ENCODE peak calls at places on chromosome 15, in ten cellular contexts. O, E, V, S, I, G, H, C, W and F are unnamed samples.

GRCh38 chr15:84079885-84080777 is 155.4 kb upstream of the GOLGA6L4 start:
- DNase-seq in O (no peak), E (no peak), V (peak), S (peak), I (peak), G (peak), H (peak), C (peak), W (peak), F (no peak)

GRCh38 chr15:62469874-62470688 is 305.0 kb upstream of the C2CD4B start:
- DNase-seq in O (peak), E (peak), V (no peak), S (peak), I (peak), G (peak), H (no peak), C (no peak), W (no peak), F (no peak)

GRCh38 chr15:71131601-71132357 is 16.5 kb downstream of the THSD4 start:
- DNase-seq in O (no peak), E (no peak), V (no peak), S (no peak), I (no peak), G (no peak), H (no peak), C (no peak), W (no peak), F (peak)

GRCh38 chr15:101211897-101212296 is 40.0 kb downstream of the CHSY1 start:
- DNase-seq in O (no peak), E (no peak), V (no peak), S (no peak), I (no peak), G (no peak), H (no peak), C (no peak), W (no peak), F (no peak)

GRCh38 chr15:82952156-82953081 is at the start of gene HOMER2:
- DNase-seq in O (no peak), E (no peak), V (no peak), S (no peak), I (peak), G (peak), H (no peak), C (no peak), W (peak), F (no peak)

GRCh38 chr15:71112429-71112828 is 2.8 kb upstream of the THSD4 start:
- DNase-seq in O (no peak), E (no peak), V (no peak), S (no peak), I (no peak), G (no peak), H (no peak), C (no peak), W (no peak), F (no peak)

GRCh38 chr15:25931846-25932245 is 68.7 kb upstream of the ATP10A start:
- DNase-seq in O (no peak), E (no peak), V (no peak), S (no peak), I (no peak), G (no peak), H (no peak), C (no peak), W (no peak), F (no peak)

GRCh38 chr15:93179072-93179471 is 90.1 kb upstream of the RGMA start:
- DNase-seq in O (no peak), E (peak), V (peak), S (no peak), I (no peak), G (no peak), H (peak), C (no peak), W (peak), F (no peak)

GRCh38 chr15:48925714-48926223 is 38.0 kb downstream of the SHC4 start:
- DNase-seq in O (peak), E (no peak), V (no peak), S (no peak), I (no peak), G (no peak), H (peak), C (no peak), W (no peak), F (peak)

GRCh38 chr15:23877502-23878412 is 190.7 kb upstream of the NDN start:
- DNase-seq in O (no peak), E (no peak), V (no peak), S (no peak), I (peak), G (peak), H (peak), C (no peak), W (peak), F (no peak)

GRCh38 chr15:34812369-34812768 is 17.0 kb upstream of the ACTC1 start:
- DNase-seq in O (no peak), E (no peak), V (no peak), S (no peak), I (no peak), G (no peak), H (no peak), C (no peak), W (no peak), F (no peak)
- H3K27ac ChIP-seq in O (no peak), E (peak), V (no peak), S (no peak), I (no peak), G (no peak), H (no peak), C (no peak), W (no peak), F (no peak)

GRCh38 chr15:50183112-50183794 is 1.3 kb downstream of the SLC27A2 start:
- DNase-seq in O (no peak), E (no peak), V (no peak), S (no peak), I (no peak), G (no peak), H (peak), C (no peak), W (no peak), F (no peak)
- H3K27ac ChIP-seq in O (no peak), E (no peak), V (no peak), S (no peak), I (no peak), G (no peak), H (no peak), C (no peak), W (no peak), F (no peak)

DNA sequence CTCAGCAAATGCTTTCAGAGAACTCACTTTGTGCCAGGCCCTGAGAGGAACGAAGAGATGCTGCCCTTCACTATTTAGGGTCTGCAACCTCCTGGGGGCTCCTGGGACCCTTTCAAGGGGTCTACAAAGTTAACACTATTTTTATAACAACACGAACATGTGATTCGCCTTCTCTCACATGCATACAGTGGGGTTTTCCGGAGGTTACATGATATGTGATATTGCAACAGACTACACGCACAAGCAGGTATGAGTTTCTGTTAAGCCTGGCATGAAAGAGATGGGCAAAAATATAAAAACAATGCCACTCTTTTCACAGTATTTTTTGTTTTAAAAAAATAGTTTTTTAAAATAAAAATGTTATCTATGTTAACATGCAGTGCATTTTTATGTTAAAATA is 10.3 kb downstream of the STARD5 start:
- DNase-seq in O (no peak), E (no peak), V (no peak), S (no peak), I (no peak), G (no peak), H (no peak), C (no peak), W (no peak), F (no peak)
- H3K27ac ChIP-seq in O (peak), E (peak), V (no peak), S (peak), I (no peak), G (no peak), H (no peak), C (no peak), W (no peak), F (no peak)

GRCh38 chr15:57089815-57090214 is 171.4 kb downstream of the TCF12 start:
- DNase-seq in O (no peak), E (no peak), V (no peak), S (no peak), I (no peak), G (no peak), H (no peak), C (no peak), W (no peak), F (no peak)
- H3K27ac ChIP-seq in O (no peak), E (no peak), V (no peak), S (no peak), I (no peak), G (peak), H (no peak), C (no peak), W (no peak), F (no peak)

GRCh38 chr15:79919090-79919748 is 22.4 kb upstream of the MTHFS start:
- DNase-seq in O (no peak), E (no peak), V (no peak), S (no peak), I (peak), G (peak), H (no peak), C (no peak), W (no peak), F (no peak)
- H3K27ac ChIP-seq in O (no peak), E (no peak), V (no peak), S (no peak), I (peak), G (no peak), H (no peak), C (no peak), W (no peak), F (no peak)

DNA sequence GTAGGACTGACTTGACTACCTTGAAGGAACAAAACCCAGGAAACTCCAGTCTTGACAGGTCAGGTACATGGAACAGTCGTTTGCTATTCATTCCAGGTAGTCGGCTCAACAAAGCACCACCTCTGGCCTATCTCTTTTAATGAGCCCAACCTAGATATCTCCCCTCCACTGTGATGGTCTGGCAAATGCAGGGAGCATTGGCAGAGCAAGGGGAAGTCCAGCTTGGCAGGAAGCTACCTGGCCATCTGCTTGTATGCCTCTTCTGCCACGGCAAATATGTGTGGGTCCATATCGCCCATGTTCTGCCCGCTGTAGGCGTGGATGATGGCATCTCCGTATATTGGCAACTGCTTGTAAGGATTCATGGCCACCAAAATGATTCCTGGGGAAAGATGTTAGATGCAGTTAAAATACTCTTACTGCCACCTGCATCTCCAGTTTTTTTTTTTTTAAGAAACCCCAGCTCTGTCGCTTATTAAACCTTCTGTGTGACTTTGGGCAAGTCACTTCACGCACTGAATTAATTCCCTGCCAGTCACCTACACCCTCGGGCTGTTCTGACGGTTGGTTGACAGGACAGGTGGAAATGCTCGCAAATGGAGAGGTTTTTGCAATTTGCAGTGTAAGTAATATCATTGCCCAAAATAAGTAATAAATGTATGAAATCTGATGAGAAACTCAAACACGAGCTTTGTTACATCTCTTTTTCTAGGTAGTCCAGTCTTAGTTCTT is 16.8 kb downstream of the MYO5C start:
- DNase-seq in O (no peak), E (no peak), V (no peak), S (no peak), I (no peak), G (peak), H (no peak), C (no peak), W (no peak), F (no peak)
- H3K27ac ChIP-seq in O (no peak), E (no peak), V (no peak), S (no peak), I (no peak), G (no peak), H (no peak), C (no peak), W (no peak), F (no peak)

GRCh38 chr15:66704019-66704782 is 2.2 kb downstream of the SMAD6 start:
- DNase-seq in O (no peak), E (no peak), V (peak), S (no peak), I (no peak), G (no peak), H (no peak), C (no peak), W (no peak), F (no peak)

GRCh38 chr15:66702035-66702769 is at the start of gene SMAD6:
- DNase-seq in O (peak), E (peak), V (peak), S (peak), I (peak), G (peak), H (peak), C (peak), W (peak), F (peak)

GRCh38 chr15:66704783-66705113 is 2.7 kb downstream of the SMAD6 start:
- DNase-seq in O (no peak), E (no peak), V (no peak), S (no peak), I (no peak), G (no peak), H (no peak), C (no peak), W (no peak), F (no peak)

GRCh38 chr15:66702770-66703539 is 919 bp downstream of the SMAD6 start:
- DNase-seq in O (no peak), E (no peak), V (peak), S (no peak), I (no peak), G (peak), H (no peak), C (no peak), W (no peak), F (no peak)

DNA sequence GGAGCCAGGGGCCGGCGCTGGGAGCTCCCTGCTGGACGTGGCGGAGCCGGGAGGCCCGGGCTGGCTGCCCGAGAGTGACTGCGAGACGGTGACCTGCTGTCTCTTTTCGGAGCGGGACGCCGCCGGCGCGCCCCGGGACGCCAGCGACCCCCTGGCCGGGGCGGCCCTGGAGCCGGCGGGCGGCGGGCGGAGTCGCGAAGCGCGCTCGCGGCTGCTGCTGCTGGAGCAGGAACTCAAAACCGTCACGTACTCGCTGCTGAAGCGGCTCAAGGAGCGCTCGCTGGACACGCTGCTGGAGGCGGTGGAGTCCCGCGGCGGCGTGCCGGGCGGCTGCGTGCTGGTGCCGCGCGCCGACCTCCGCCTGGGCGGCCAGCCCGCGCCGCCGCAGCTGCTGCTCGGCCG is 1.5 kb downstream of the SMAD6 start:
- DNase-seq in O (no peak), E (no peak), V (peak), S (no peak), I (no peak), G (no peak), H (no peak), C (no peak), W (peak), F (no peak)
- H3K27ac ChIP-seq in O (peak), E (peak), V (peak), S (no peak), I (no peak), G (no peak), H (no peak), C (no peak), W (no peak), F (peak)

DNA sequence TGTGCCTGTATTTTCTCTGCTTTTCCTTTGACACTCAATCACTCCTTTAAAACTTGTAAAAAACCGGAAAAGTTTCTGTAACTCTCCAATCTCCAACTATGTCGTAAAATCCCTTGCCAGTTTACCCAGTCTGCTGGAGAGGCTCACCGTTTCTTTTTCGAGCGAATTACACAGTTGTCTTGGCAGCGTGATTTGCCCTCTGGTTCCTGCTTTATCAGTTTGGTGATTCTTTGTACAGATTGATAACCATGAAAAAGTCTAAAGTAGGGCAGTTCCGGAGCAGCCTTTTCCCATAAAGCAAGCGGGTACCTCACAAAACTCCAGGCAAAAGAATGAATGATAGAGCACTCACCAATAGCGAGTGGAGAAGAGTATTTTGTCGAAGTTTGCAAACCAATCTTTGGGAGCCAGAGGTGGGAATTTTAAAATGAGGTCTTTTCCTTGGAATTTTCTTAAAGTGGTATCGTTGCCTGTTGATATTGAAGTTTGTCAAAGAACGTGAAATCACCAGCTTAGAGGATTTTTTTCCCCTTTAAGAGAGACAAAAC is at the start of gene TTC23:
- DNase-seq in O (peak), E (no peak), V (peak), S (no peak), I (peak), G (peak), H (peak), C (no peak), W (peak), F (peak)
- H3K27ac ChIP-seq in O (peak), E (peak), V (peak), S (peak), I (no peak), G (peak), H (peak), C (no peak), W (peak), F (peak)

GRCh38 chr15:41940441-41940857 is 31.9 kb downstream of the EHD4 start:
- DNase-seq in O (peak), E (no peak), V (no peak), S (no peak), I (no peak), G (peak), H (no peak), C (peak), W (no peak), F (peak)
- H3K27ac ChIP-seq in O (peak), E (no peak), V (no peak), S (peak), I (no peak), G (no peak), H (no peak), C (no peak), W (no peak), F (peak)

GRCh38 chr15:27137127-27137526 is 166.1 kb downstream of the GABRG3 start:
- DNase-seq in O (no peak), E (no peak), V (no peak), S (no peak), I (no peak), G (no peak), H (peak), C (no peak), W (no peak), F (no peak)
- H3K27ac ChIP-seq in O (no peak), E (no peak), V (no peak), S (no peak), I (no peak), G (no peak), H (no peak), C (no peak), W (no peak), F (no peak)